ENCODE peak calls at places on chromosomes 16 and 17, in six cellular contexts. M is brain microvascular endothelial cell, Q is colonic mucosa, U is AG09309, S is heart right ventricle, X is bronchial epithelial cell. G is an unnamed sample.

GRCh38 chr17:59287452-59287851 is 44.0 kb upstream of the YPEL2 start:
- DNase-seq in M (peak), Q (no peak), U (no peak), S (no peak), X (peak), G (peak)

GRCh38 chr17:79413591-79413990 is 197.3 kb downstream of the RBFOX3 start:
- DNase-seq in M (no peak), Q (no peak), U (no peak), S (no peak), X (no peak), G (no peak)

GRCh38 chr17:2412561-2413021 is 11.7 kb upstream of the MNT start:
- DNase-seq in M (no peak), Q (no peak), U (no peak), S (no peak), X (no peak), G (no peak)

GRCh38 chr17:2423271-2423670 is 22.4 kb upstream of the MNT start:
- DNase-seq in M (no peak), Q (no peak), U (no peak), S (no peak), X (peak), G (no peak)

GRCh38 chr16:28136751-28137434 is 73.4 kb upstream of the GSG1L start:
- DNase-seq in M (no peak), Q (no peak), U (no peak), S (no peak), X (no peak), G (no peak)

GRCh38 chr17:16908282-16908681 is 63.6 kb downstream of the TNFRSF13B start:
- DNase-seq in M (no peak), Q (no peak), U (no peak), S (no peak), X (no peak), G (no peak)

GRCh38 chr17:2707721-2708584 is 3.6 kb downstream of the CLUH start:
- DNase-seq in M (no peak), Q (no peak), U (no peak), S (peak), X (no peak), G (no peak)

GRCh38 chr17:8791248-8791909 is 7.8 kb downstream of the MFSD6L start:
- DNase-seq in M (no peak), Q (no peak), U (no peak), S (no peak), X (no peak), G (no peak)

GRCh38 chr17:78919816-78920516 is 5.2 kb downstream of the TIMP2 start:
- DNase-seq in M (no peak), Q (no peak), U (no peak), S (no peak), X (no peak), G (no peak)

GRCh38 chr17:29167393-29168078 is 12.7 kb downstream of the MYO18A start:
- DNase-seq in M (no peak), Q (no peak), U (no peak), S (no peak), X (no peak), G (no peak)

GRCh38 chr17:79749958-79750357 is 19.2 kb downstream of the ENPP7 start:
- DNase-seq in M (no peak), Q (no peak), U (no peak), S (no peak), X (no peak), G (no peak)

GRCh38 chr16:74752756-74753155 is 21.9 kb downstream of the FA2H start:
- DNase-seq in M (no peak), Q (no peak), U (no peak), S (no peak), X (no peak), G (no peak)

GRCh38 chr17:80101946-80102706 is 745 bp downstream of the GAA start:
- DNase-seq in M (peak), Q (peak), U (no peak), S (peak), X (peak), G (peak)

GRCh38 chr16:46573008-46573833 is 48.0 kb downstream of the SHCBP1 start:
- DNase-seq in M (peak), Q (no peak), U (no peak), S (no peak), X (peak), G (peak)

GRCh38 chr17:32192379-32192778 is 50.1 kb downstream of the RHOT1 start:
- DNase-seq in M (peak), Q (no peak), U (no peak), S (no peak), X (no peak), G (peak)

DNA sequence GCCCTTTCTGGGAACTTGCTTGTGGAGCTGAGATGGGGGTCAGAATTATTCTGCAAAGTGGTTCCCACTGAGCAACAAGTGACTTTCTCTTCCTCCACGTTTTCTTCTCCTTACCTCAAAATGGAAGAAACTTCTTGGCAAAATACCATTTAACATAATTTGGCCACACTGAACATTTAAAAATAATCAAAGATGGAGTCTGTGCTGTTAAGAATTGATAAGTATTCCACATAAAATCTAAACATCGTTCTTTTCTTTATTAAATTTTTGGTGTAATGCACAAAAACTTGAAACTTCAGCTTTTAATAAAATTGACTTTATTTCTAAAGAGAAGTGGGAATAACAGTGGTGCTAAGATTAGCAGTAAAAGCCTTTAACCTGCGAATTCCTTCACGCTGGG is 164.0 kb downstream of the PRKCA start:
- DNase-seq in M (no peak), Q (no peak), U (no peak), S (no peak), X (no peak), G (no peak)
- H3K4me3 ChIP-seq in M (no peak), Q (no peak), U (no peak), S (no peak), X (no peak), G (no peak)

GRCh38 chr17:67974598-67975066 is 21.6 kb downstream of the C17orf58 start:
- DNase-seq in M (no peak), Q (peak), U (no peak), S (no peak), X (no peak), G (no peak)
- TF ChIP-seq CTCF in M (no peak), Q (no peak), U (no peak), S (no peak), X (no peak), G (no peak)

DNA sequence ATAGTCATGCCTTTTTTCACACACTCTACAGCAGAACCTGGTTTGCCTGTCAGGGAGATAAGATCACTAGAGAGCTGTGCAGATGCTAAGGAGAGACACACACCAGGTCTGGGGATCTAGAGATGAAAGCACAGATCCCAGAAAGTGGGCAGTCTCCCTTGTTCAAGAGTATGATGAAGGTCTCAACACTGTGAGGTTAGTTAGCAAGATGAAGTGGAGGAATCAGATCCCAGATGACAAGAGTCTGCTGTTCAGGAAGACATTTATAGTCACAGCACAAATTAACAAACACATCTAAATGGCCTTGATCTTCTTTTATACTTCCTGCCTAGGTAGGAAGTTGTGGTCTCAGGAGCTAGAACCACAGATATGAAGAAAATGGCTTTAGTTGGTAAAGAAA is 23.4 kb upstream of the SKAP1 start:
- DNase-seq in M (no peak), Q (no peak), U (no peak), S (no peak), X (no peak), G (no peak)
- H3K4me3 ChIP-seq in M (no peak), Q (no peak), U (no peak), S (no peak), X (no peak), G (no peak)

GRCh38 chr16:20740007-20740883 is 1.4 kb downstream of the THUMPD1 start:
- DNase-seq in M (peak), Q (peak), U (no peak), S (no peak), X (peak), G (peak)
- TF ChIP-seq CTCF in M (peak), Q (peak), U (peak), S (no peak), X (peak), G (peak)